ENCODE peak calls at places on chromosomes 1 and 21, in nine cellular contexts. Y, H, W, X, I, G, Z, U and K are unnamed samples.

GRCh38 chr1:173164686-173165085 is 42.4 kb downstream of the TNFSF4 start:
- DNase-seq in X (no peak), I (no peak), G (no peak), U (no peak), Y (no peak), Z (no peak), W (no peak), H (no peak), K (no peak)

GRCh38 chr1:168221275-168221674 is 4.5 kb upstream of the SFT2D2 start:
- DNase-seq in Y (no peak), W (no peak), I (no peak), Z (no peak), X (no peak), U (no peak), G (no peak), H (no peak), K (no peak)

GRCh38 chr1:154770897-154771594 is 99.0 kb downstream of the KCNN3 start:
- DNase-seq in X (no peak), U (no peak), H (no peak), W (no peak), I (peak), Z (no peak), G (no peak), Y (no peak), K (no peak)

GRCh38 chr1:7403265-7404045 is 367.6 kb upstream of the VAMP3 start:
- DNase-seq in X (no peak), I (no peak), Z (no peak), U (no peak), W (no peak), H (no peak), G (peak), Y (peak), K (peak)

GRCh38 chr1:55930931-55931271 is 648.5 kb downstream of the PLPP3 start:
- DNase-seq in W (no peak), H (no peak), Z (no peak), X (no peak), G (no peak), Y (no peak), I (no peak), U (no peak), K (no peak)

GRCh38 chr1:202569393-202570322 is 140.6 kb downstream of the SYT2 start:
- DNase-seq in Y (no peak), W (no peak), U (no peak), X (no peak), Z (no peak), H (no peak), G (no peak), I (peak), K (no peak)

GRCh38 chr1:245378352-245379144 is 223.8 kb downstream of the KIF26B start:
- DNase-seq in U (no peak), Y (no peak), G (no peak), I (no peak), X (no peak), W (no peak), Z (no peak), H (no peak), K (no peak)

GRCh38 chr1:151790940-151791651 is 796 bp upstream of the TDRKH start:
- DNase-seq in X (peak), U (no peak), W (no peak), Z (peak), Y (peak), H (no peak), I (peak), G (no peak), K (no peak)

GRCh38 chr1:82517586-82517985 is 716.9 kb downstream of the ADGRL2 start:
- DNase-seq in G (peak), H (no peak), Z (no peak), Y (no peak), W (peak), U (peak), X (no peak), I (peak), K (no peak)

GRCh38 chr1:91428182-91428798 is 23.7 kb upstream of the HFM1 start:
- DNase-seq in W (no peak), G (no peak), I (no peak), H (no peak), Z (no peak), X (no peak), U (no peak), Y (no peak), K (no peak)

GRCh38 chr1:58412071-58412580 is 134.4 kb downstream of the OMA1 start:
- DNase-seq in G (no peak), Y (no peak), I (peak), Z (no peak), U (peak), W (peak), H (no peak), X (no peak), K (no peak)

GRCh38 chr21:33451634-33452071 is 28.1 kb downstream of the TMEM50B start:
- DNase-seq in I (peak), X (no peak), H (no peak), Y (no peak), W (peak), Z (no peak), G (no peak), U (peak), K (no peak)

GRCh38 chr1:243474384-243474851 is 218.6 kb downstream of the SDCCAG8 start:
- DNase-seq in Z (no peak), W (no peak), X (no peak), H (no peak), I (no peak), Y (no peak), G (no peak), U (no peak), K (no peak)

GRCh38 chr1:243477676-243478075 is 221.8 kb downstream of the SDCCAG8 start:
- DNase-seq in Z (no peak), X (no peak), U (peak), W (no peak), G (no peak), H (no peak), I (no peak), Y (no peak), K (peak)

GRCh38 chr1:243474906-243475305 is 219.1 kb downstream of the SDCCAG8 start:
- DNase-seq in Y (no peak), G (no peak), X (no peak), W (no peak), H (no peak), I (no peak), Z (no peak), U (no peak), K (peak)

GRCh38 chr1:243473281-243474210 is 217.7 kb downstream of the SDCCAG8 start:
- DNase-seq in X (no peak), Y (no peak), W (peak), I (peak), Z (no peak), G (no peak), H (no peak), U (peak), K (no peak)

GRCh38 chr1:243475966-243476365 is 220.1 kb downstream of the SDCCAG8 start:
- DNase-seq in W (peak), Z (no peak), I (no peak), G (no peak), X (no peak), Y (no peak), U (peak), H (no peak), K (no peak)
- TF ChIP-seq CTCF in W (no peak), Z (no peak), I (no peak), G (no peak), X (no peak), Y (no peak), U (peak), H (no peak), K (peak)

GRCh38 chr1:18373882-18374493 is 106.7 kb upstream of the KLHDC7A start:
- DNase-seq in I (no peak), Y (no peak), G (no peak), H (no peak), U (no peak), Z (peak), W (no peak), X (no peak), K (no peak)
- TF ChIP-seq CTCF in I (no peak), Y (peak), G (peak), H (peak), U (no peak), Z (peak), W (no peak), X (peak), K (no peak)

GRCh38 chr21:39034590-39035536 is 148.4 kb downstream of the PSMG1 start:
- DNase-seq in X (no peak), Y (no peak), U (no peak), H (no peak), W (no peak), G (no peak), I (no peak), Z (no peak), K (no peak)

GRCh38 chr21:39033878-39034589 is 149.2 kb downstream of the PSMG1 start:
- DNase-seq in U (no peak), I (peak), G (peak), W (peak), X (peak), H (no peak), Z (no peak), Y (no peak), K (no peak)

GRCh38 chr21:39040494-39041110 is 142.6 kb downstream of the PSMG1 start:
- DNase-seq in I (no peak), Y (no peak), U (no peak), G (no peak), W (no peak), Z (no peak), H (no peak), X (no peak), K (no peak)

GRCh38 chr21:39036581-39036980 is 146.7 kb downstream of the PSMG1 start:
- DNase-seq in W (no peak), Y (no peak), U (no peak), I (no peak), Z (no peak), H (no peak), G (no peak), X (no peak), K (no peak)

DNA sequence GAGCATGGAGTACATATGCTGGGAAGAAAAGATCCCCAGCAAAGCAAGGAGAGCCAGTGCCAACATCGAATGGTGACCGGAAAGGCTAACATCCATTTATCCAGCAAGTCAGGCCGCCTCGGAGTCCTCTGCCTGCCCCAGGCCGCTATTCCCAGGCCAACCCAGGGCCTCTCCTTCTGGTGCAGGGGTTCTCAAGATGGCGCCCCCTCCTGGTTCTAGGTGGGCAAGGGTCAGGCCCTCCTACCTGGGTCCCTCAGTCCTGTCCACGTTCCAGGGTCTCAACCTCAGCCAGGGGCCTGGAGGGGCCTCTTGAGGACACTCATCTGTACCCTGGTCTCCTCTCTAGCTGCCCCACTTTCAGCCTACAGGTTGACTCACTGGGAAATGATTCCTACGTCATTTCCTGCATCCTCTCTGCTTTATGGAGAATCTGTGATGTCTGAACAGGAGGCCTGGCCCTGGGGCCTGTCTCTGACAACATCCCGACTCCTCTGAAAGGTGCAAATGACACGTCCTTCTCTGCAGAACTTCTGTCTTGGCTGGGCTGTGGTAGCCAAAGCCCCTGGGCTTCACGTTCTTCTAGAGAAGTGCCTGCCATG is 145.3 kb downstream of the PSMG1 start:
- DNase-seq in Z (no peak), Y (no peak), W (no peak), G (no peak), U (peak), I (peak), X (no peak), H (no peak), K (no peak)
- TF ChIP-seq CTCF in Z (peak), Y (no peak), W (no peak), G (no peak), U (no peak), I (no peak), X (no peak), H (no peak), K (no peak)

GRCh38 chr21:41359289-41359688 is 2.5 kb upstream of the MX2 start:
- DNase-seq in G (peak), U (no peak), H (no peak), I (no peak), W (no peak), X (peak), Z (no peak), Y (no peak), K (peak)
- TF ChIP-seq CTCF in G (no peak), U (no peak), H (no peak), I (no peak), W (no peak), X (no peak), Z (no peak), Y (no peak), K (no peak)

GRCh38 chr1:36922593-36923251 is 111.6 kb downstream of the GRIK3 start:
- DNase-seq in U (no peak), H (no peak), Y (no peak), I (no peak), G (no peak), X (no peak), Z (no peak), W (no peak), K (peak)

GRCh38 chr1:36924282-36924791 is 110.0 kb downstream of the GRIK3 start:
- DNase-seq in I (peak), H (no peak), Y (no peak), Z (peak), U (peak), X (no peak), W (peak), G (no peak), K (no peak)

GRCh38 chr1:36920801-36921405 is 113.4 kb downstream of the GRIK3 start:
- DNase-seq in G (no peak), I (no peak), H (no peak), X (no peak), Y (no peak), W (no peak), U (no peak), Z (no peak), K (peak)

GRCh38 chr1:36920371-36920770 is 113.9 kb downstream of the GRIK3 start:
- DNase-seq in I (no peak), H (no peak), Z (no peak), X (no peak), W (no peak), G (no peak), Y (no peak), U (no peak), K (peak)

GRCh38 chr1:36922071-36922470 is 112.2 kb downstream of the GRIK3 start:
- DNase-seq in G (peak), Y (no peak), U (no peak), W (no peak), Z (no peak), X (no peak), H (no peak), I (no peak), K (peak)
- TF ChIP-seq CTCF in G (no peak), Y (no peak), U (no peak), W (no peak), Z (no peak), X (no peak), H (no peak), I (no peak), K (no peak)

GRCh38 chr1:16047791-16048475 is 4.4 kb downstream of the CLCNKB start:
- DNase-seq in H (no peak), U (no peak), X (no peak), I (no peak), W (no peak), Z (no peak), G (no peak), Y (no peak), K (no peak)

GRCh38 chr1:16051039-16051438 is 7.5 kb downstream of the CLCNKB start:
- DNase-seq in Y (no peak), X (no peak), W (no peak), I (no peak), U (no peak), G (no peak), Z (no peak), H (no peak), K (no peak)

GRCh38 chr1:16050328-16050727 is 6.7 kb downstream of the CLCNKB start:
- DNase-seq in Y (no peak), W (no peak), U (no peak), I (no peak), G (no peak), X (no peak), H (no peak), Z (no peak), K (no peak)

GRCh38 chr1:16046865-16047264 is 3.3 kb downstream of the CLCNKB start:
- DNase-seq in I (peak), W (peak), Z (no peak), Y (no peak), H (no peak), G (no peak), X (no peak), U (no peak), K (no peak)

GRCh38 chr1:16048573-16049189 is 5.1 kb downstream of the CLCNKB start:
- DNase-seq in Y (no peak), H (no peak), U (no peak), G (no peak), Z (peak), X (no peak), W (peak), I (peak), K (no peak)
- TF ChIP-seq CTCF in Y (no peak), H (no peak), U (no peak), G (peak), Z (peak), X (no peak), W (no peak), I (no peak), K (peak)